ENCODE peak calls at places on chromosomes 13 and 19, in six cellular contexts. One of them, this sample, is unnamed.

GRCh38 chr13:27578121-27579030 is 42.0 kb downstream of the LNX2 start:
- DNase-seq in H1: no peak
- DNase-seq in GM12892: no peak
- DNase-seq in K562: no peak
- DNase-seq in HepG2: no peak
- DNase-seq in GM12878: no peak
- DNase-seq in this sample: no peak

GRCh38 chr13:94121686-94122085 is 357.8 kb downstream of the DCT start:
- DNase-seq in H1: no peak
- DNase-seq in GM12892: no peak
- DNase-seq in K562: no peak
- DNase-seq in HepG2: no peak
- DNase-seq in GM12878: no peak
- DNase-seq in this sample: no peak

GRCh38 chr19:42287826-42288107 is 14.2 kb upstream of the PRR19 start:
- DNase-seq in H1: no peak
- DNase-seq in GM12892: no peak
- DNase-seq in K562: no peak
- DNase-seq in HepG2: no peak
- DNase-seq in GM12878: no peak
- DNase-seq in this sample: no peak

GRCh38 chr13:85509512-85509911 is 289.7 kb downstream of the SLITRK6 start:
- DNase-seq in H1: no peak
- DNase-seq in GM12892: no peak
- DNase-seq in K562: no peak
- DNase-seq in HepG2: no peak
- DNase-seq in GM12878: no peak
- DNase-seq in this sample: no peak

GRCh38 chr13:44869167-44869566 is 120.1 kb downstream of the NUFIP1 start:
- DNase-seq in H1: no peak
- DNase-seq in GM12892: no peak
- DNase-seq in K562: no peak
- DNase-seq in HepG2: no peak
- DNase-seq in GM12878: no peak
- DNase-seq in this sample: no peak

GRCh38 chr13:42740753-42741152 is 40.6 kb upstream of the FAM216B start:
- DNase-seq in H1: no peak
- DNase-seq in GM12892: no peak
- DNase-seq in K562: peak
- DNase-seq in HepG2: no peak
- DNase-seq in GM12878: no peak
- DNase-seq in this sample: no peak

GRCh38 chr13:24208314-24208713 is 47.8 kb downstream of the SPATA13 start:
- DNase-seq in H1: no peak
- DNase-seq in GM12892: no peak
- DNase-seq in K562: no peak
- DNase-seq in HepG2: no peak
- DNase-seq in GM12878: no peak
- DNase-seq in this sample: no peak

GRCh38 chr19:57010541-57010940 is 109.2 kb upstream of the USP29 start:
- DNase-seq in H1: no peak
- DNase-seq in GM12892: no peak
- DNase-seq in K562: no peak
- DNase-seq in HepG2: no peak
- DNase-seq in GM12878: no peak
- DNase-seq in this sample: no peak

GRCh38 chr13:46728777-46729176 is 68.2 kb downstream of the ESD start:
- DNase-seq in H1: no peak
- DNase-seq in GM12892: no peak
- DNase-seq in K562: peak
- DNase-seq in HepG2: peak
- DNase-seq in GM12878: no peak
- DNase-seq in this sample: no peak

GRCh38 chr13:102799544-102800144 is 725 bp downstream of the BIVM start:
- DNase-seq in H1: no peak
- DNase-seq in GM12892: peak
- DNase-seq in K562: peak
- DNase-seq in HepG2: no peak
- DNase-seq in GM12878: no peak
- DNase-seq in this sample: no peak

GRCh38 chr19:38303517-38304351 is at the start of gene C19orf33:
- DNase-seq in H1: peak
- DNase-seq in GM12892: no peak
- DNase-seq in K562: peak
- DNase-seq in HepG2: no peak
- DNase-seq in GM12878: no peak
- DNase-seq in this sample: no peak

GRCh38 chr19:40630571-40631160 is 29.5 kb downstream of the LTBP4 start:
- DNase-seq in H1: no peak
- DNase-seq in GM12892: no peak
- DNase-seq in K562: no peak
- DNase-seq in HepG2: no peak
- DNase-seq in GM12878: no peak
- DNase-seq in this sample: no peak

GRCh38 chr13:84446972-84447700 is 564.9 kb upstream of the SLITRK1 start:
- DNase-seq in H1: peak
- DNase-seq in GM12892: no peak
- DNase-seq in K562: no peak
- DNase-seq in HepG2: no peak
- DNase-seq in GM12878: no peak
- DNase-seq in this sample: no peak

GRCh38 chr13:87680298-87680697 is 9.1 kb downstream of the SLITRK5 start:
- DNase-seq in H1: no peak
- DNase-seq in GM12892: no peak
- DNase-seq in K562: no peak
- DNase-seq in HepG2: no peak
- DNase-seq in GM12878: no peak
- DNase-seq in this sample: no peak

GRCh38 chr19:43465468-43466120 is at the start of gene LYPD3:
- DNase-seq in H1: peak
- DNase-seq in GM12892: no peak
- DNase-seq in K562: peak
- DNase-seq in HepG2: no peak
- DNase-seq in GM12878: no peak
- DNase-seq in this sample: no peak

GRCh38 chr13:45132384-45133064 is 12.2 kb downstream of the GTF2F2 start:
- DNase-seq in H1: no peak
- DNase-seq in GM12892: no peak
- DNase-seq in K562: no peak
- DNase-seq in HepG2: no peak
- DNase-seq in GM12878: peak
- DNase-seq in this sample: no peak

GRCh38 chr19:335486-336066 is 9.0 kb downstream of the MIER2 start:
- DNase-seq in H1: no peak
- DNase-seq in GM12892: no peak
- DNase-seq in K562: peak
- DNase-seq in HepG2: no peak
- DNase-seq in GM12878: no peak
- DNase-seq in this sample: no peak

GRCh38 chr13:84867246-84867645 is 932.0 kb downstream of the SLITRK6 start:
- DNase-seq in H1: no peak
- DNase-seq in GM12892: no peak
- DNase-seq in K562: no peak
- DNase-seq in HepG2: peak
- DNase-seq in GM12878: no peak
- DNase-seq in this sample: no peak

GRCh38 chr13:46010148-46010547 is 42.4 kb downstream of the ZC3H13 start:
- DNase-seq in H1: no peak
- DNase-seq in GM12892: no peak
- DNase-seq in K562: no peak
- DNase-seq in HepG2: no peak
- DNase-seq in GM12878: no peak
- DNase-seq in this sample: no peak

GRCh38 chr19:40282920-40283319 is 2.2 kb downstream of the AKT2 start:
- DNase-seq in H1: no peak
- DNase-seq in GM12892: no peak
- DNase-seq in K562: no peak
- DNase-seq in HepG2: no peak
- DNase-seq in GM12878: no peak
- DNase-seq in this sample: no peak

GRCh38 chr19:38685666-38686529 is 38.4 kb downstream of the ACTN4 start:
- DNase-seq in H1: peak
- DNase-seq in GM12892: no peak
- DNase-seq in K562: no peak
- DNase-seq in HepG2: peak
- DNase-seq in GM12878: no peak
- DNase-seq in this sample: no peak

GRCh38 chr19:330503-330902 is 14.1 kb downstream of the MIER2 start:
- DNase-seq in H1: no peak
- DNase-seq in GM12892: no peak
- DNase-seq in K562: no peak
- DNase-seq in HepG2: no peak
- DNase-seq in GM12878: no peak
- DNase-seq in this sample: no peak

GRCh38 chr19:12208221-12208620 is 45.3 kb downstream of the ZNF136 start:
- DNase-seq in H1: no peak
- DNase-seq in GM12892: no peak
- DNase-seq in K562: no peak
- DNase-seq in HepG2: peak
- DNase-seq in GM12878: no peak
- DNase-seq in this sample: no peak

GRCh38 chr19:2949939-2950285 is 5.1 kb upstream of the ZNF77 start:
- DNase-seq in H1: no peak
- DNase-seq in GM12892: no peak
- DNase-seq in K562: peak
- DNase-seq in HepG2: peak
- DNase-seq in GM12878: no peak
- DNase-seq in this sample: no peak

GRCh38 chr19:10412257-10412977 is 7.9 kb upstream of the PDE4A start:
- DNase-seq in H1: no peak
- DNase-seq in GM12892: no peak
- DNase-seq in K562: no peak
- DNase-seq in HepG2: no peak
- DNase-seq in GM12878: peak
- DNase-seq in this sample: no peak

GRCh38 chr13:43626994-43627393 is 159.8 kb downstream of the ENOX1 start:
- DNase-seq in H1: no peak
- DNase-seq in GM12892: no peak
- DNase-seq in K562: no peak
- DNase-seq in HepG2: no peak
- DNase-seq in GM12878: no peak
- DNase-seq in this sample: no peak

GRCh38 chr19:6498294-6499036 is 3.6 kb downstream of the TUBB4A start:
- DNase-seq in H1: no peak
- DNase-seq in GM12892: no peak
- DNase-seq in K562: peak
- DNase-seq in HepG2: no peak
- DNase-seq in GM12878: no peak
- DNase-seq in this sample: no peak

GRCh38 chr13:87123987-87124784 is 547.0 kb upstream of the SLITRK5 start:
- DNase-seq in H1: no peak
- DNase-seq in GM12892: no peak
- DNase-seq in K562: no peak
- DNase-seq in HepG2: peak
- DNase-seq in GM12878: no peak
- DNase-seq in this sample: no peak

GRCh38 chr19:13505761-13506549 is at the start of gene CACNA1A:
- DNase-seq in H1: peak
- DNase-seq in GM12892: peak
- DNase-seq in K562: peak
- DNase-seq in HepG2: no peak
- DNase-seq in GM12878: no peak
- DNase-seq in this sample: no peak

GRCh38 chr19:4647676-4648644 is 8.6 kb downstream of the TNFAIP8L1 start:
- DNase-seq in H1: peak
- DNase-seq in GM12892: no peak
- DNase-seq in K562: no peak
- DNase-seq in HepG2: no peak
- DNase-seq in GM12878: no peak
- DNase-seq in this sample: no peak

GRCh38 chr19:28961772-28962500 is 251.0 kb downstream of the UQCRFS1 start:
- DNase-seq in H1: no peak
- DNase-seq in GM12892: no peak
- DNase-seq in K562: no peak
- DNase-seq in HepG2: no peak
- DNase-seq in GM12878: no peak
- DNase-seq in this sample: no peak

GRCh38 chr13:26440111-26440510 is 117.4 kb upstream of the WASF3 start:
- DNase-seq in H1: no peak
- DNase-seq in GM12892: no peak
- DNase-seq in K562: no peak
- DNase-seq in HepG2: no peak
- DNase-seq in GM12878: no peak
- DNase-seq in this sample: no peak

GRCh38 chr19:37506387-37507166 is at the start of gene ZNF793:
- DNase-seq in H1: peak
- DNase-seq in GM12892: peak
- DNase-seq in K562: no peak
- DNase-seq in HepG2: no peak
- DNase-seq in GM12878: no peak
- DNase-seq in this sample: no peak

GRCh38 chr19:48968813-48969218 is 3.7 kb downstream of the FTL start:
- DNase-seq in H1: no peak
- DNase-seq in GM12892: no peak
- DNase-seq in K562: no peak
- DNase-seq in HepG2: no peak
- DNase-seq in GM12878: no peak
- DNase-seq in this sample: no peak

GRCh38 chr19:40241809-40242384 is 15.4 kb upstream of the CCNP start:
- DNase-seq in H1: no peak
- DNase-seq in GM12892: no peak
- DNase-seq in K562: no peak
- DNase-seq in HepG2: no peak
- DNase-seq in GM12878: no peak
- DNase-seq in this sample: no peak

GRCh38 chr13:34156841-34157365 is 339.0 kb downstream of the RFC3 start:
- DNase-seq in H1: no peak
- DNase-seq in GM12892: peak
- DNase-seq in K562: no peak
- DNase-seq in HepG2: peak
- DNase-seq in GM12878: peak
- DNase-seq in this sample: peak
- TF ChIP-seq POLR2A in H1: no peak
- TF ChIP-seq POLR2A in GM12892: no peak
- TF ChIP-seq POLR2A in K562: no peak
- TF ChIP-seq POLR2A in HepG2: no peak
- TF ChIP-seq POLR2A in GM12878: no peak
- TF ChIP-seq POLR2A in this sample: no peak

GRCh38 chr19:45607071-45608029 is 5.3 kb upstream of the GPR4 start:
- DNase-seq in H1: peak
- DNase-seq in GM12892: no peak
- DNase-seq in K562: peak
- DNase-seq in HepG2: peak
- DNase-seq in GM12878: no peak
- DNase-seq in this sample: no peak
- TF ChIP-seq TAF1 in H1: peak
- TF ChIP-seq TAF1 in GM12892: peak
- TF ChIP-seq TAF1 in K562: peak
- TF ChIP-seq TAF1 in HepG2: peak
- TF ChIP-seq TAF1 in GM12878: no peak
- TF ChIP-seq TAF1 in this sample: no peak

GRCh38 chr19:8519388-8519787 is 5.4 kb upstream of the ZNF414 start:
- DNase-seq in H1: no peak
- DNase-seq in GM12892: no peak
- DNase-seq in K562: no peak
- DNase-seq in HepG2: no peak
- DNase-seq in GM12878: no peak
- DNase-seq in this sample: no peak
- TF ChIP-seq POLR2AphosphoS5 in H1: no peak
- TF ChIP-seq POLR2AphosphoS5 in GM12892: no peak
- TF ChIP-seq POLR2AphosphoS5 in K562: no peak
- TF ChIP-seq POLR2AphosphoS5 in HepG2: no peak
- TF ChIP-seq POLR2AphosphoS5 in GM12878: no peak
- TF ChIP-seq POLR2AphosphoS5 in this sample: no peak

GRCh38 chr19:34057155-34057554 is 115.1 kb upstream of the LSM14A start:
- DNase-seq in H1: no peak
- DNase-seq in GM12892: no peak
- DNase-seq in K562: no peak
- DNase-seq in HepG2: no peak
- DNase-seq in GM12878: no peak
- DNase-seq in this sample: no peak
- TF ChIP-seq POLR2A in H1: no peak
- TF ChIP-seq POLR2A in GM12892: no peak
- TF ChIP-seq POLR2A in K562: no peak
- TF ChIP-seq POLR2A in HepG2: no peak
- TF ChIP-seq POLR2A in GM12878: no peak
- TF ChIP-seq POLR2A in this sample: no peak

This sample was measured in GM12891.